ENCODE peak calls at places on chromosomes 3 and 15, in four cellular contexts. Y, L, C and T are unnamed samples.

GRCh38 chr15:43492266-43492665 is 690 bp downstream of the TP53BP1 start:
- DNase-seq in L (no peak), Y (no peak), C (peak; percentile 56), T (no peak)

GRCh38 chr15:55402707-55403106 is 5.5 kb downstream of the CCPG1 start:
- DNase-seq in L (no peak), Y (no peak), C (peak; percentile 71), T (no peak)

GRCh38 chr15:23687143-23687470 is at the start of gene NDN:
- DNase-seq in Y (peak; percentile 45), C (peak; percentile 31), L (peak; percentile 39), T (peak; percentile 26)

GRCh38 chr3:174640932-174641331 is 218.2 kb upstream of the NAALADL2 start:
- DNase-seq in Y (no peak), C (no peak), L (no peak), T (no peak)

GRCh38 chr3:39808467-39809180 is 785 bp upstream of the MYRIP start:
- DNase-seq in L (peak; percentile 23), Y (no peak), C (peak; percentile 35), T (no peak)

GRCh38 chr3:156264771-156265170 is 144.4 kb downstream of the KCNAB1 start:
- DNase-seq in Y (no peak), L (no peak), C (no peak), T (no peak)

GRCh38 chr15:29103825-29104565 is 165.6 kb downstream of the NSMCE3 start:
- DNase-seq in C (peak; percentile 90), L (peak; percentile 40), Y (peak; percentile 68), T (peak; percentile 68)

GRCh38 chr15:70260096-70260495 is 162.4 kb upstream of the TLE3 start:
- DNase-seq in C (no peak), Y (no peak), L (no peak), T (no peak)

GRCh38 chr3:71444028-71444860 is 139.3 kb downstream of the FOXP1 start:
- DNase-seq in L (peak; percentile 64), Y (no peak), C (no peak), T (peak; percentile 44)

GRCh38 chr15:50871832-50872231 is 36.7 kb upstream of the AP4E1 start:
- DNase-seq in Y (no peak), C (no peak), L (no peak), T (no peak)
- H3K9me3 ChIP-seq in Y (no peaks in the 10 kb centered on the region), C (no peaks in the 10 kb centered on the region), L (no peaks in the 10 kb centered on the region), T (no peaks in the 10 kb centered on the region)

GRCh38 chr15:77768107-77768506 is 135.4 kb upstream of the LINGO1 start:
- DNase-seq in L (no peak), C (no peak), Y (no peak), T (no peak)

GRCh38 chr15:77762747-77763146 is 130.0 kb upstream of the LINGO1 start:
- DNase-seq in C (no peak), L (no peak), Y (no peak), T (no peak)

GRCh38 chr15:77769700-77770099 is 137.0 kb upstream of the LINGO1 start:
- DNase-seq in L (no peak), C (no peak), Y (no peak), T (no peak)

GRCh38 chr15:77759896-77760592 is 127.3 kb upstream of the LINGO1 start:
- DNase-seq in Y (no peak), C (peak; percentile 45), L (no peak), T (no peak)

DNA sequence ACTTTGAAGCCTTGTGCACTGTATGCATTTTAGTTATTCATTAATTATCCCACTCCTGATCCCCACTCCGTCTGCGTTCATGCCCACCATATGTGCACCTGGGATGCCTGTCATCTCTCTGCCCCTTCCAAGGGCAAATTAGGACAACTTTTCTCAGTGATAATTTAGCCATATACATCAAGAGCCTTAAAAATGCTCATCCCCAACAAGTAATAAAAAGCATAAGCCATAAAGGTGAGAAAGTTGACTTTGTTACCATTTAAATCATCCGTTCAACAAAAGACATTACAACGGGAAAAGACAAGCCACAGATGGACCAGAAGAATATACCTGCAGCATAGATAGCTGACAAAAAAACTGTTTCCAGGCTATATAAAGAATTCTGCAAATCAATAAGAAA is 131.4 kb upstream of the LINGO1 start:
- DNase-seq in Y (no peak), C (no peak), L (no peak), T (no peak)
- H3K9me3 ChIP-seq in Y (no peaks in the 10 kb centered on the region), C (no peaks in the 10 kb centered on the region), L (no peaks in the 10 kb centered on the region), T (no peaks in the 10 kb centered on the region)

DNA sequence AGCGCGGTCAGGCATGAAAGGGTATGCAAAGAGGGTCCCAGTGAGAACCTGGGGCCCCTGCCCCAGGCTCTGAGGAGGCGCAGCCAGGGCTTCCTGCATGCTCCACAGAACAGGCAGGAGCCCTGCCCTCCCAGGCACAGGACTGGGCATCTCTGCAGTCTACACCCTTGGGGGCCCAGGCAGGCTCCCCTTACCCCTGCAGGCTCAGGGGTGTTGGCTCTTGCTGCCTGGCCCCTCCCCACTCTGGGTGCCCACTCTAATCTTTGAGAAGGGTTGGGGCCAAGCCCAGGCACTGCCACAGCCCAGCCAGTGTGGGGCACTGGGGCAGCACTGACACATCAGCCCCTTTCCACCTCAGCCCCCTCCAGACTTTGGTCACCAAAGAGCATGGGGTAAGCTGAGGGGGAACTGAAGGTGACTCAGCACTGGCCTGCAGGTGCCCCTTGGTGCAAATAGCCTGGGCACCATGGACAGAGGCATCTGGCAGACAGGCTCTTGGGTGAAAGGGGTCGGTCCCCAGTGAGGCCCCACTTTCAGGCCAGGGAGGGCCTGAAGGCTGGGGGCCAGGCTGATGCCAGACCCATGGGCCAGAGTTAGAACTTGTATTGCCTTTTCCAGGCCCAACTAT is 73.4 kb downstream of the NPAP1 start:
- DNase-seq in L (no peak), Y (no peak), C (no peak), T (no peak)
- H3K9me3 ChIP-seq in L (peaks cover 10% of the 10 kb centered on the region), Y (peaks cover 19% of the 10 kb centered on the region), C (no peaks in the 10 kb centered on the region), T (no peaks in the 10 kb centered on the region)

DNA sequence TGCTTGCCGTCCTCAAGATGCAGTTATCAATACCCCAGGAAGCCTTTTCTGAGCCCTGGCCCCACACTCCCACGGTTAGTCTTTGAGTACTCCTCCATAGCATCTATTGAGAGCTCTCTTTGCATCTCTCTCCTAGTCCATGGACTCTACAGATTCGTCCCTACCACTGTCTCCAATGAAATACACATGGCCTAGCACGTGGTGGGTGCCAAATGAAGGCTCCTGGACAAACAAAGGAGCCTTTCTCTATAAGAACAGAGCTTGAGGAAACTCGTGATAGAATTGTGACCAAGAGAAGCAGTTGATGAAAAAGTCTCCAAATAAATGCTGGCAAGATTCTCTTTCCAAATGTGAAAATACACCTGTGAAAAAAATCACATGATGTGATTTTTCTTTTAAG is 166.1 kb downstream of the GABRG3 start:
- DNase-seq in Y (no peak), C (no peak), L (no peak), T (no peak)
- H3K9me3 ChIP-seq in Y (no peaks in the 10 kb centered on the region), C (no peaks in the 10 kb centered on the region), L (peaks cover 5% of the 10 kb centered on the region), T (no peaks in the 10 kb centered on the region)

GRCh38 chr3:134526319-134526718 is 40.5 kb downstream of the CEP63 start:
- DNase-seq in Y (no peak), L (no peak), C (peak; percentile 1), T (no peak)

GRCh38 chr3:134527037-134527436 is 41.2 kb downstream of the CEP63 start:
- DNase-seq in C (peak; percentile 1), L (no peak), Y (no peak), T (no peak)

GRCh38 chr3:134517796-134518195 is 31.9 kb downstream of the CEP63 start:
- DNase-seq in C (peak; percentile 69), L (no peak), Y (no peak), T (no peak)

GRCh38 chr3:134525293-134525692 is 39.4 kb downstream of the CEP63 start:
- DNase-seq in Y (no peak), C (no peak), L (no peak), T (no peak)

GRCh38 chr3:134522541-134522940 is 36.7 kb downstream of the CEP63 start:
- DNase-seq in L (no peak), C (no peak), Y (no peak), T (no peak)
- H3K9me3 ChIP-seq in L (no peaks in the 10 kb centered on the region), C (peaks cover 39% of the 10 kb centered on the region), Y (peaks cover 55% of the 10 kb centered on the region), T (peaks cover 51% of the 10 kb centered on the region)

GRCh38 chr3:492586-493296 is 296.2 kb downstream of the CHL1 start:
- DNase-seq in C (no peak), L (peak; percentile 35), Y (no peak), T (no peak)

GRCh38 chr3:499362-499761 is 302.8 kb downstream of the CHL1 start:
- DNase-seq in Y (no peak), L (no peak), C (no peak), T (no peak)

DNA sequence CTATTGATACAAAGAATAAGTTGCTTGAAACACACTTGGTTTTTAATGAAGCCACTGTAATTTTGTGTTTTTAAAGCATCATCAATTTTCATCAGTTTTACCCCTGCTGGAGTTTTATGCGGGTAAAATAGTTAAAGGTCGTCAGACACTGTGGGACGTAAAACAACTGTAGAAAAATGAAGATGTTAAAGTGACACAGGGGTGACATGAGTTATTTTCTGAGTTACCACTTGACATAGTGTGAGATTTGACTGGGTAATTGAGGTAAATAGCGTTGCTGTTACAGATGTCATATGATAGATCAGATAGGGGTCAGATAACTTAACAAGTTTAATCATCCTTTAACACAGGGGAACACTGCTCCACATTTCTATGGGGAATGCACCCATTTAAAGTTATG is 297.6 kb downstream of the CHL1 start:
- DNase-seq in L (no peak), Y (no peak), C (no peak), T (no peak)
- H3K9me3 ChIP-seq in L (no peaks in the 10 kb centered on the region), Y (no peaks in the 10 kb centered on the region), C (no peaks in the 10 kb centered on the region), T (no peaks in the 10 kb centered on the region)

DNA sequence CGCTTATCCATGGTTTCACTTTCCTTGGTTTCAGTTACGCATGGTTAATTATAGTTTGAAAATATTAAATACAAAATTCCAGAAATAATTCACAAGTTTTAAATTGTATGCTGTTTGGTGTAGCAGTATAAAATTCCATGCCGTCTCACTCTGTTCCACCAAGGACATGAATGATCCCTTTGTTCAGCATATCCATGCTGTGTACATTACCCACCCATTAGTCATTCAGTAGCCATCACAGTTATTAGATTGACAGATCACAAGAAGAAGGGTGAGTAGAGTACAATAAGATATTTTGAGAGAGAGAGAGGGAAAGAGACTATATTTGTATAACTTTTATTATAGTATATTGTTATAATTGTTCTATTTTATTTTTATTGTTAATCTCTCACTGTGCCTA is 535.5 kb downstream of the SQOR start:
- DNase-seq in Y (no peak), C (no peak), L (no peak), T (no peak)
- H3K9me3 ChIP-seq in Y (peaks cover 49% of the 10 kb centered on the region), C (peaks cover 11% of the 10 kb centered on the region), L (no peaks in the 10 kb centered on the region), T (no peaks in the 10 kb centered on the region)

GRCh38 chr3:42914771-42915515 is 9.0 kb downstream of the ZNF662 start:
- DNase-seq in C (no peak), L (no peak), Y (no peak), T (no peak)
- H3K9me3 ChIP-seq in C (peaks cover 63% of the 10 kb centered on the region), L (no peaks in the 10 kb centered on the region), Y (peaks cover 93% of the 10 kb centered on the region), T (no peaks in the 10 kb centered on the region)